ENCODE peak calls at places on chromosomes 7 and 10, in five cellular contexts. Q is GM23338; V is heart right ventricle; K is activated CD4-positive, alpha-beta T cell treated with anti-CD3 and anti-CD28 coated beads, Interleukin-2, amount 10 ng/mL, durations not matched to agents 7 days and 5 days; R is M059J. D is an unnamed sample.

GRCh38 chr10:35452847-35453246 is 116.5 kb downstream of the CCNY start:
- DNase-seq in R (no peak), V (no peak), K (no peak), Q (no peak), D (no peak)

GRCh38 chr7:31776616-31777015 is 89.6 kb downstream of the PPP1R17 start:
- DNase-seq in R (peak), V (no peak), K (no peak), Q (no peak), D (no peak)

GRCh38 chr7:44565097-44565794 is 8.5 kb downstream of the DDX56 start:
- DNase-seq in K (peak), R (peak), V (peak), Q (peak), D (peak)

GRCh38 chr10:60140681-60141632 is 234.6 kb upstream of the CCDC6 start:
- DNase-seq in Q (peak), R (peak), V (peak), K (no peak), D (no peak)

GRCh38 chr10:13272164-13272571 is 27.7 kb downstream of the PHYH start:
- DNase-seq in K (no peak), V (peak), Q (peak), R (no peak), D (no peak)

GRCh38 chr10:4568731-4569130 is 257.3 kb upstream of the AKR1E2 start:
- DNase-seq in R (no peak), K (no peak), Q (no peak), V (no peak), D (no peak)

GRCh38 chr7:78014401-78014800 is 215.8 kb downstream of the PHTF2 start:
- DNase-seq in V (no peak), Q (no peak), K (no peak), R (no peak), D (no peak)

GRCh38 chr10:77036993-77037734 is 600.4 kb downstream of the KCNMA1 start:
- DNase-seq in R (peak), K (no peak), Q (peak), V (no peak), D (peak)

GRCh38 chr7:44961844-44962482 is 16.9 kb downstream of the MYO1G start:
- DNase-seq in K (peak), R (peak), V (no peak), Q (peak), D (no peak)

GRCh38 chr7:36084485-36085091 is 68.5 kb upstream of the EEPD1 start:
- DNase-seq in K (no peak), Q (peak), R (peak), V (peak), D (no peak)

GRCh38 chr7:4819450-4820404 is 42.1 kb downstream of the PAPOLB start:
- DNase-seq in K (no peak), V (peak), R (no peak), Q (no peak), D (no peak)

GRCh38 chr7:56086761-56087160 is 6.0 kb downstream of the PHKG1 start:
- DNase-seq in R (no peak), Q (no peak), V (no peak), K (no peak), D (no peak)

GRCh38 chr10:110898391-110898790 is 20.6 kb downstream of the BBIP1 start:
- DNase-seq in V (no peak), R (no peak), Q (no peak), K (no peak), D (no peak)

GRCh38 chr10:110848106-110848505 is 23.6 kb upstream of the PDCD4 start:
- DNase-seq in R (no peak), K (no peak), V (no peak), Q (no peak), D (no peak)

GRCh38 chr10:100518761-100519241 is 860 bp downstream of the SEC31B start:
- DNase-seq in V (peak), Q (peak), R (peak), K (peak), D (peak)

GRCh38 chr10:101623528-101623927 is 35.4 kb downstream of the DPCD start:
- DNase-seq in K (no peak), R (no peak), V (no peak), Q (no peak), D (no peak)

GRCh38 chr7:48101880-48102448 is 12.9 kb downstream of the UPP1 start:
- DNase-seq in K (peak), R (no peak), V (no peak), Q (peak), D (no peak)

GRCh38 chr7:33310546-33310945 is 181.2 kb downstream of the BBS9 start:
- DNase-seq in K (no peak), Q (no peak), R (no peak), V (no peak), D (no peak)

GRCh38 chr7:123864438-123864837 is 19.5 kb downstream of the HYAL4 start:
- DNase-seq in K (no peak), Q (no peak), R (no peak), V (no peak), D (no peak)

GRCh38 chr10:114603943-114604342 is 54.1 kb downstream of the ABLIM1 start:
- DNase-seq in R (peak), V (no peak), K (peak), Q (no peak), D (peak)

GRCh38 chr7:51587600-51587999 is 271.0 kb upstream of the COBL start:
- DNase-seq in V (no peak), Q (peak), K (no peak), R (no peak), D (no peak)